ENCODE peak calls at places on chromosome 11, in eight cellular contexts. One of them, this sample, is unnamed.

GRCh38 chr11:18312663-18313420 is 9.1 kb downstream of the HPS5 start:
- DNase-seq in SK-N-SH: no peak
- DNase-seq in fibroblast of mammary gland: peak
- DNase-seq in AG10803: peak
- DNase-seq in kidney epithelial cell: no peak
- DNase-seq in heart right ventricle: no peak
- DNase-seq in lower leg skin: no peak
- DNase-seq in cardiac muscle cell: peak
- DNase-seq in this sample: peak

GRCh38 chr11:92830382-92831148 is 138.9 kb upstream of the MTNR1B start:
- DNase-seq in SK-N-SH: no peak
- DNase-seq in fibroblast of mammary gland: no peak
- DNase-seq in AG10803: no peak
- DNase-seq in kidney epithelial cell: no peak
- DNase-seq in heart right ventricle: no peak
- DNase-seq in lower leg skin: no peak
- DNase-seq in cardiac muscle cell: no peak
- DNase-seq in this sample: no peak

GRCh38 chr11:2301631-2302272 is at the start of the genes C11orf21 and TSPAN32:
- DNase-seq in SK-N-SH: no peak
- DNase-seq in fibroblast of mammary gland: no peak
- DNase-seq in AG10803: peak
- DNase-seq in kidney epithelial cell: no peak
- DNase-seq in heart right ventricle: peak
- DNase-seq in lower leg skin: peak
- DNase-seq in cardiac muscle cell: peak
- DNase-seq in this sample: no peak

GRCh38 chr11:118058311-118059230 is 18.3 kb upstream of the TMPRSS4 start:
- DNase-seq in SK-N-SH: no peak
- DNase-seq in fibroblast of mammary gland: no peak
- DNase-seq in AG10803: no peak
- DNase-seq in kidney epithelial cell: no peak
- DNase-seq in heart right ventricle: no peak
- DNase-seq in lower leg skin: no peak
- DNase-seq in cardiac muscle cell: no peak
- DNase-seq in this sample: no peak

GRCh38 chr11:69655479-69656394 is 14.8 kb downstream of the CCND1 start:
- DNase-seq in SK-N-SH: no peak
- DNase-seq in fibroblast of mammary gland: no peak
- DNase-seq in AG10803: no peak
- DNase-seq in kidney epithelial cell: no peak
- DNase-seq in heart right ventricle: no peak
- DNase-seq in lower leg skin: no peak
- DNase-seq in cardiac muscle cell: no peak
- DNase-seq in this sample: peak

GRCh38 chr11:8768625-8769333 is 86.2 kb downstream of the RPL27A start:
- DNase-seq in SK-N-SH: no peak
- DNase-seq in fibroblast of mammary gland: peak
- DNase-seq in AG10803: peak
- DNase-seq in kidney epithelial cell: no peak
- DNase-seq in heart right ventricle: peak
- DNase-seq in lower leg skin: no peak
- DNase-seq in cardiac muscle cell: peak
- DNase-seq in this sample: peak

GRCh38 chr11:80307676-80308075 is 866.8 kb upstream of the TENM4 start:
- DNase-seq in SK-N-SH: no peak
- DNase-seq in fibroblast of mammary gland: no peak
- DNase-seq in AG10803: no peak
- DNase-seq in kidney epithelial cell: no peak
- DNase-seq in heart right ventricle: no peak
- DNase-seq in lower leg skin: no peak
- DNase-seq in cardiac muscle cell: no peak
- DNase-seq in this sample: no peak

GRCh38 chr11:124884340-124884739 is 13.3 kb downstream of the ROBO4 start:
- DNase-seq in SK-N-SH: no peak
- DNase-seq in fibroblast of mammary gland: no peak
- DNase-seq in AG10803: no peak
- DNase-seq in kidney epithelial cell: no peak
- DNase-seq in heart right ventricle: no peak
- DNase-seq in lower leg skin: no peak
- DNase-seq in cardiac muscle cell: no peak
- DNase-seq in this sample: no peak

GRCh38 chr11:59510917-59511589 is at the start of gene OR4D9:
- DNase-seq in SK-N-SH: no peak
- DNase-seq in fibroblast of mammary gland: no peak
- DNase-seq in AG10803: no peak
- DNase-seq in kidney epithelial cell: no peak
- DNase-seq in heart right ventricle: no peak
- DNase-seq in lower leg skin: no peak
- DNase-seq in cardiac muscle cell: peak
- DNase-seq in this sample: peak

GRCh38 chr11:2213890-2214526 is 42.4 kb upstream of the TH start:
- DNase-seq in SK-N-SH: peak
- DNase-seq in fibroblast of mammary gland: no peak
- DNase-seq in AG10803: no peak
- DNase-seq in kidney epithelial cell: no peak
- DNase-seq in heart right ventricle: no peak
- DNase-seq in lower leg skin: no peak
- DNase-seq in cardiac muscle cell: no peak
- DNase-seq in this sample: no peak

GRCh38 chr11:6022954-6023353 is 7.6 kb downstream of the OR56A1 start:
- DNase-seq in SK-N-SH: no peak
- DNase-seq in fibroblast of mammary gland: peak
- DNase-seq in AG10803: peak
- DNase-seq in kidney epithelial cell: no peak
- DNase-seq in heart right ventricle: peak
- DNase-seq in lower leg skin: no peak
- DNase-seq in cardiac muscle cell: peak
- DNase-seq in this sample: peak

GRCh38 chr11:130527648-130528300 is 79.3 kb downstream of the ADAMTS15 start:
- DNase-seq in SK-N-SH: no peak
- DNase-seq in fibroblast of mammary gland: peak
- DNase-seq in AG10803: peak
- DNase-seq in kidney epithelial cell: no peak
- DNase-seq in heart right ventricle: peak
- DNase-seq in lower leg skin: no peak
- DNase-seq in cardiac muscle cell: peak
- DNase-seq in this sample: peak

GRCh38 chr11:112355726-112356125 is 95.1 kb upstream of the PLET1 start:
- DNase-seq in SK-N-SH: peak
- DNase-seq in fibroblast of mammary gland: peak
- DNase-seq in AG10803: peak
- DNase-seq in kidney epithelial cell: no peak
- DNase-seq in heart right ventricle: no peak
- DNase-seq in lower leg skin: no peak
- DNase-seq in cardiac muscle cell: peak
- DNase-seq in this sample: peak

GRCh38 chr11:128904872-128905344 is 13.8 kb downstream of the KCNJ5 start:
- DNase-seq in SK-N-SH: peak
- DNase-seq in fibroblast of mammary gland: no peak
- DNase-seq in AG10803: peak
- DNase-seq in kidney epithelial cell: no peak
- DNase-seq in heart right ventricle: no peak
- DNase-seq in lower leg skin: no peak
- DNase-seq in cardiac muscle cell: no peak
- DNase-seq in this sample: no peak

GRCh38 chr11:14980854-14981253 is 8.7 kb upstream of the CALCA start:
- DNase-seq in SK-N-SH: no peak
- DNase-seq in fibroblast of mammary gland: peak
- DNase-seq in AG10803: peak
- DNase-seq in kidney epithelial cell: no peak
- DNase-seq in heart right ventricle: no peak
- DNase-seq in lower leg skin: no peak
- DNase-seq in cardiac muscle cell: peak
- DNase-seq in this sample: peak

GRCh38 chr11:2741377-2742131 is 41.8 kb upstream of the KCNQ1OT1 start:
- DNase-seq in SK-N-SH: no peak
- DNase-seq in fibroblast of mammary gland: peak
- DNase-seq in AG10803: peak
- DNase-seq in kidney epithelial cell: no peak
- DNase-seq in heart right ventricle: no peak
- DNase-seq in lower leg skin: no peak
- DNase-seq in cardiac muscle cell: peak
- DNase-seq in this sample: peak

GRCh38 chr11:120012245-120012644 is 125.7 kb downstream of the TRIM29 start:
- DNase-seq in SK-N-SH: no peak
- DNase-seq in fibroblast of mammary gland: no peak
- DNase-seq in AG10803: no peak
- DNase-seq in kidney epithelial cell: no peak
- DNase-seq in heart right ventricle: no peak
- DNase-seq in lower leg skin: no peak
- DNase-seq in cardiac muscle cell: no peak
- DNase-seq in this sample: no peak

GRCh38 chr11:63369971-63370588 is 495 bp downstream of the SLC22A9 start:
- DNase-seq in SK-N-SH: no peak
- DNase-seq in fibroblast of mammary gland: no peak
- DNase-seq in AG10803: no peak
- DNase-seq in kidney epithelial cell: no peak
- DNase-seq in heart right ventricle: no peak
- DNase-seq in lower leg skin: no peak
- DNase-seq in cardiac muscle cell: no peak
- DNase-seq in this sample: no peak

GRCh38 chr11:83566948-83567347 is 280.8 kb upstream of the CCDC90B start:
- DNase-seq in SK-N-SH: no peak
- DNase-seq in fibroblast of mammary gland: peak
- DNase-seq in AG10803: peak
- DNase-seq in kidney epithelial cell: peak
- DNase-seq in heart right ventricle: no peak
- DNase-seq in lower leg skin: no peak
- DNase-seq in cardiac muscle cell: peak
- DNase-seq in this sample: peak

GRCh38 chr11:94557391-94557790 is 9.8 kb upstream of the PIWIL4 start:
- DNase-seq in SK-N-SH: no peak
- DNase-seq in fibroblast of mammary gland: peak
- DNase-seq in AG10803: peak
- DNase-seq in kidney epithelial cell: no peak
- DNase-seq in heart right ventricle: no peak
- DNase-seq in lower leg skin: no peak
- DNase-seq in cardiac muscle cell: no peak
- DNase-seq in this sample: no peak

GRCh38 chr11:126339866-126340434 is 15.5 kb upstream of the ST3GAL4 start:
- DNase-seq in SK-N-SH: no peak
- DNase-seq in fibroblast of mammary gland: peak
- DNase-seq in AG10803: peak
- DNase-seq in kidney epithelial cell: no peak
- DNase-seq in heart right ventricle: peak
- DNase-seq in lower leg skin: no peak
- DNase-seq in cardiac muscle cell: peak
- DNase-seq in this sample: peak

DNA sequence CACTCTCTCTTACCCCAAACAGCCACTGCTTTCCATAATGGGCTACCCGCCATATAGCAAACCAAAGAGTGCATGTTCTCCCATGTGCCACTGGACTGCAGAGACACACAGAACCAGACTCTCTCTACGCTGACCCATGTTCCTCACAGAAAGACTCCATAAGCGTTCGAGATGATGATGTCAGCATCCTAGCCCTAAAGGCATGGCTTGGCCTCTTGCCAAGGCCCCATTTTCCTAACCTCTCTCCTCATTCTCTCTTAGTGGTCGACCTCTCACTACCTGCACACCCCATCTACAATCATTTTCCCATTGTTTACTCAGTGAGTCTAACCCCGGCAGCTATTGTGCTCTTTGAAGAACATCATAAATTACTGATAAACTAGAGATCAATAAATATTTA is 4.9 kb downstream of the NDUFC2 start:
- DNase-seq in SK-N-SH: peak
- DNase-seq in fibroblast of mammary gland: no peak
- DNase-seq in AG10803: no peak
- DNase-seq in kidney epithelial cell: no peak
- DNase-seq in heart right ventricle: no peak
- DNase-seq in lower leg skin: no peak
- DNase-seq in cardiac muscle cell: no peak
- DNase-seq in this sample: no peak
- H3K4me3 ChIP-seq in SK-N-SH: no peak
- H3K4me3 ChIP-seq in fibroblast of mammary gland: no peak
- H3K4me3 ChIP-seq in AG10803: no peak
- H3K4me3 ChIP-seq in kidney epithelial cell: no peak
- H3K4me3 ChIP-seq in heart right ventricle: no peak
- H3K4me3 ChIP-seq in lower leg skin: no peak
- H3K4me3 ChIP-seq in cardiac muscle cell: no peak
- H3K4me3 ChIP-seq in this sample: no peak

DNA sequence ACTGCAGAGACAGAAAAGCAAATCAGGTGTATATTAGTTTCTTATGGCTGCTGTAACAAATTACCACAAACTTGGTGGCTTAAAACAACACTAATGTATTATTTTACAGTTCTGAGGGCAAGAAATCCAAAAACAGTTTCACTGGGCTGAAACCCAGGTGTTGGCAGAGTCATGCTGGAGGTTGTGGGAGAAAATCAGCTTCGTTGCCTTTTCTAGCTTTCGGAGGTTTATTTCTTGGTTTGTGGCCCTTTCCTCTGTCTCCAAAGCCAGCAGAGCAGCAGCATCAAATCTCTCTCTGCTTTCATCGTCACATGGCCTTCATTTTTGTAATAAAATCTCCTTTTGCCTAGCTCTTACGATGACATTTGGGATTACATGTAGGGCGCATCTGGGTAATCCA is 33.0 kb upstream of the OR6M1 start:
- DNase-seq in SK-N-SH: no peak
- DNase-seq in fibroblast of mammary gland: no peak
- DNase-seq in AG10803: no peak
- DNase-seq in kidney epithelial cell: no peak
- DNase-seq in heart right ventricle: no peak
- DNase-seq in lower leg skin: no peak
- DNase-seq in cardiac muscle cell: no peak
- DNase-seq in this sample: no peak
- H3K4me3 ChIP-seq in SK-N-SH: no peak
- H3K4me3 ChIP-seq in fibroblast of mammary gland: no peak
- H3K4me3 ChIP-seq in AG10803: no peak
- H3K4me3 ChIP-seq in kidney epithelial cell: no peak
- H3K4me3 ChIP-seq in heart right ventricle: no peak
- H3K4me3 ChIP-seq in lower leg skin: no peak
- H3K4me3 ChIP-seq in cardiac muscle cell: no peak
- H3K4me3 ChIP-seq in this sample: no peak

DNA sequence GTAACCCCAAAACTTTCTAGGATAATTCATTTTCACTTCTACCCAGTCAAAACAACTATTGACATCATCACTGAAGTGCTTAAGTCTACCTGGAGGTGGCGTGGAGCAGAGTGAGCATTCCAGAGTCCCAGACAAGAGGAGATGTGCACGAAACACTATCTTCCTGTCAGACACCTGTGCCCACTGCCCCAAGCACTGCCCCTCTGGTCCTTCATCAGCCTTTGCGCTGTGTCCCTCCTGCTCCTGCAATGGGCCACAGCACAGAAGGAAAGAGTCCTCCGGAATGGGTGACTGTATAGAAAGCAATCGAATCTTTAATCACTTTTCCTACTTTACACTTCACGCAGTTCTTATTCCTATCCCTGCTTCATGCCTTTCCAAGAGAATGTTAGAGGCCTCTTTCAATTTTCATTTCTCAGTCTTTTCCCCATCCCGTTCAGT is 512 bp upstream of the GRIA4 start:
- DNase-seq in SK-N-SH: peak
- DNase-seq in fibroblast of mammary gland: peak
- DNase-seq in AG10803: no peak
- DNase-seq in kidney epithelial cell: no peak
- DNase-seq in heart right ventricle: no peak
- DNase-seq in lower leg skin: no peak
- DNase-seq in cardiac muscle cell: peak
- DNase-seq in this sample: peak
- H3K4me3 ChIP-seq in SK-N-SH: peak
- H3K4me3 ChIP-seq in fibroblast of mammary gland: no peak
- H3K4me3 ChIP-seq in AG10803: no peak
- H3K4me3 ChIP-seq in kidney epithelial cell: no peak
- H3K4me3 ChIP-seq in heart right ventricle: no peak
- H3K4me3 ChIP-seq in lower leg skin: no peak
- H3K4me3 ChIP-seq in cardiac muscle cell: peak
- H3K4me3 ChIP-seq in this sample: no peak

GRCh38 chr11:57459112-57460016 is 964 bp upstream of the RTN4RL2 start:
- DNase-seq in SK-N-SH: peak
- DNase-seq in fibroblast of mammary gland: no peak
- DNase-seq in AG10803: no peak
- DNase-seq in kidney epithelial cell: no peak
- DNase-seq in heart right ventricle: no peak
- DNase-seq in lower leg skin: no peak
- DNase-seq in cardiac muscle cell: no peak
- DNase-seq in this sample: no peak
- H3K4me3 ChIP-seq in SK-N-SH: peak
- H3K4me3 ChIP-seq in fibroblast of mammary gland: peak
- H3K4me3 ChIP-seq in AG10803: peak
- H3K4me3 ChIP-seq in kidney epithelial cell: no peak
- H3K4me3 ChIP-seq in heart right ventricle: peak
- H3K4me3 ChIP-seq in lower leg skin: peak
- H3K4me3 ChIP-seq in cardiac muscle cell: peak
- H3K4me3 ChIP-seq in this sample: peak